ENCODE peak calls at places on chromosomes 7 and 10, in four cellular contexts. E is A549, O is WTC11, T is K562. Z is an unnamed sample.

GRCh38 chr7:92417913-92418312 is 29.4 kb upstream of the GATAD1 start:
- DNase-seq in O (peak; percentile 43), T (peak; percentile 33), E (no peak), Z (no peak)

GRCh38 chr7:148461780-148462179 is 128.8 kb upstream of the C7orf33 start:
- DNase-seq in T (no peak), E (no peak), O (no peak), Z (no peak)

GRCh38 chr7:93890464-93891068 is at the start of gene TFPI2:
- DNase-seq in T (peak; percentile 23), O (peak; percentile 58), E (peak; percentile 77), Z (peak; percentile 2)

GRCh38 chr7:6198687-6199595 is 73.5 kb downstream of the CYTH3 start:
- DNase-seq in O (no peak), T (no peak), E (no peak), Z (no peak)

GRCh38 chr10:71517310-71518159 is 120.8 kb downstream of the CDH23 start:
- DNase-seq in O (no peak), E (no peak), T (no peak), Z (no peak)

GRCh38 chr7:115328018-115328417 is 406.1 kb downstream of the MDFIC start:
- DNase-seq in O (no peak), T (no peak), E (no peak), Z (no peak)

GRCh38 chr10:15384154-15384553 is 13.1 kb upstream of the FAM171A1 start:
- DNase-seq in E (no peak), O (no peak), T (no peak), Z (no peak)

GRCh38 chr7:19351756-19352155 is 206.5 kb upstream of the FERD3L start:
- DNase-seq in E (no peak), O (no peak), T (no peak), Z (no peak)

GRCh38 chr7:99313204-99313573 is 12.5 kb upstream of the ARPC1A start:
- DNase-seq in T (no peak), E (no peak), O (no peak), Z (no peak)

GRCh38 chr7:100119701-100120517 is 475 bp downstream of the CNPY4 start:
- DNase-seq in T (peak; percentile 77), E (peak; percentile 83), O (peak; percentile 65), Z (peak; percentile 57)

DNA sequence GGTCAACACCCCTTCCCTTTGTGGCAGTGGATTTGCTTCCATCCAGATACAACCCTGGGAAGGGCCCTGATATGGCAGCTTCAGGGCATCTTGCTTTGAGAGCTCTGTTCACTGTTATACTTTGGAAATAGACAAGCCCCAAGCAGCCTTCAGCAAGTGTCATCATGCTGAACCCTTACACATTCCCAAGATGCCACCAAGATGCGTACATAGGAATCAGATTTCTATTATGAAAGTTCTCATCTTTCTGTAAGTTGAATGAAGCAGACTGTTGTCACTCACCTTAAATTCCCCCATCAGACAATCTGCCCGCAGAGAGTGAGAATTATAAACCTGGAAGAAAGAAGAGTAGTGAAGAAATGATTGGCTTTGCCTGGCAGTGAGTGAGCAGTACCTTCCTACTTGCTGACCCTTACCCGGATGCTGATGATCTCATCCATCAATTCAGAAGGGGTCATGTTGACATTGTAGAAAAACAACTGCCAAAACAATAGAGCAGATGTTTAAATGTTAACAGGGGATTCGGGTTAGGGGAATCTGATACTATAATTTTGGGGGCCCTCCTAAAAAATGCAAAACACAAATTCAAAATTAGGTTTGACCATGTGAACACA is 78.3 kb downstream of the MYOF start:
- DNase-seq in E (no peak), O (no peak), T (no peak), Z (no peak)
- TF ChIP-seq NR3C1 in E (no peak), O (no peak), T (no peak), Z (no peak)

GRCh38 chr7:43119371-43120069 is 7.1 kb downstream of the HECW1 start:
- DNase-seq in E (no peak), O (no peak), T (no peak), Z (no peak)
- TF ChIP-seq NR3C1 in E (no peak), O (no peak), T (no peak), Z (no peak)

DNA sequence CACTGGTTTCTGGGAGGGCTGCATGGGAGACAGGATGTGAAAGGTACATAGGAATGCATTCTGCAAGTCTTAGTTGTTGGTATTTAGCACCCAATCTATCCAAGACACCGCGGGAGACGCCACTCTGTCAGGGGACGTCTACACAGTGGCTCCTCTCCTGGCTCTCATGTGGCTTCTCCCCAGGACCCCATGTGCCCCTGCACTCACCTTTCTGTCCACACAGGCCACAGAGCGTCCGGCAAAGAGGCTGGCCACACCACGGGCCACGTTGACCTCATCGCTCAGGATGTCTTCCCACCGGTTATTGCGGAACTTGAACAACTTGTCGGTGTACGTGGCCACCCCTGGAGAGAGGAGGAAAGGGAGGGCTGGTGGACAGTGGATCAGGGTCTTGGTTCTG is 73.4 kb downstream of the GOLGA7B start:
- DNase-seq in E (no peak), T (no peak), O (no peak), Z (no peak)
- TF ChIP-seq NR3C1 in E (no peak), T (no peak), O (no peak), Z (no peak)

DNA sequence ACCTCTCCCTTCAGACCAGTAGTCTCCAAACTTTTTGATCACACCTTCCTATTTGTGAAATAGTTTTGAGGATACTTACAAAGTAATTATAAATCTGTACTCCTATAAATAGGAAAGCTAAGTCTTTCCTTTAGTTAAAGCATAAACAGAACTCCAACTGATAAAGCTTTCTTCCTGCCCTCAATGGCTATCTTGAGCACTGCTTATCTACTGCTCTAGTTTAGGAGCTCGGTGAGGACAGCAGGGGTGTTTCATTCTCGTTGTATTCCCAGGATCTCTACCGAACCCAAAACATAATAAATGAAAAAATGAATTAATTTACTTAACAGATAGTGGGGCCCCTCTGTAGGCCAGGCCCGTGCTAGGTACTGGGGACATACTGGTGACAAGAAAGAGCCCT is 17.7 kb downstream of the SORBS1 start:
- DNase-seq in O (no peak), T (no peak), E (no peak), Z (no peak)
- TF ChIP-seq NR3C1 in O (no peak), T (no peak), E (no peak), Z (no peak)

GRCh38 chr10:131205556-131205955 is 106.0 kb downstream of the TCERG1L start:
- DNase-seq in O (no peak), T (no peak), E (no peak), Z (no peak)
- TF ChIP-seq NR3C1 in O (no peak), T (no peak), E (no peak), Z (no peak)

Z was measured in HepG2.